ENCODE peak calls at places on chromosomes 11 and 22, in nine cellular contexts. U is foreskin keratinocyte; G is SJSA1; D is CD8-positive, alpha-beta T cell; C is neuronal stem cell; Z is GM23248; E is mucosa of descending colon; X is thoracic aorta; P is kidney. A is an unnamed sample.

GRCh38 chr11:12285106-12285505 is 92.3 kb upstream of the PARVA start:
- DNase-seq in U (no peak), G (peak; percentile 93), D (no peak), C (no peak), Z (peak; percentile 91), E (no peak), X (no peak), P (no peak), A (no peak)

GRCh38 chr11:60064115-60064514 is 7.7 kb downstream of the MS4A3 start:
- DNase-seq in U (no peak), G (no peak), D (no peak), C (no peak), Z (no peak), E (no peak), X (no peak), P (no peak), A (no peak)

GRCh38 chr11:10990637-10991036 is 132.8 kb upstream of the ZBED5 start:
- DNase-seq in U (no peak), G (no peak), D (no peak), C (no peak), Z (peak; percentile 70), E (no peak), X (no peak), P (no peak), A (no peak)

GRCh38 chr22:29208879-29209623 is 3.4 kb downstream of the EMID1 start:
- DNase-seq in U (no peak), G (no peak), D (no peak), C (no peak), Z (no peak), E (no peak), X (no peak), P (no peak), A (no peak)

GRCh38 chr11:72443016-72443415 is 8.7 kb upstream of the CLPB start:
- DNase-seq in U (no peak), G (no peak), D (no peak), C (no peak), Z (peak; percentile 71), E (no peak), X (no peak), P (no peak), A (no peak)

GRCh38 chr11:130474637-130475400 is 26.4 kb downstream of the ADAMTS15 start:
- DNase-seq in U (no peak), G (no peak), D (no peak), C (no peak), Z (no peak), E (no peak), X (no peak), P (no peak), A (no peak)

GRCh38 chr11:132686827-132687370 is 845.4 kb downstream of the OPCML start:
- DNase-seq in U (no peak), G (no peak), D (no peak), C (no peak), Z (no peak), E (no peak), X (no peak), P (no peak), A (no peak)

GRCh38 chr11:75855191-75855590 is 40.2 kb downstream of the UVRAG start:
- DNase-seq in U (no peak), G (no peak), D (no peak), C (no peak), Z (no peak), E (no peak), X (no peak), P (no peak), A (no peak)

GRCh38 chr11:47412152-47412746 is 3.9 kb downstream of the SLC39A13 start:
- DNase-seq in U (no peak), G (no peak), D (peak; percentile 50), C (no peak), Z (peak; percentile 75), E (peak; percentile 76), X (no peak), P (peak; percentile 77), A (peak; percentile 75)

GRCh38 chr11:127074151-127074761 is 73.7 kb upstream of the KIRREL3 start:
- DNase-seq in U (no peak), G (peak; percentile 44), D (no peak), C (peak; percentile 9), Z (peak; percentile 84), E (peak; percentile 43), X (no peak), P (no peak), A (no peak)

GRCh38 chr11:133659542-133660201 is 127.4 kb upstream of the OPCML start:
- DNase-seq in U (no peak), G (no peak), D (no peak), C (no peak), Z (no peak), E (no peak), X (no peak), P (no peak), A (no peak)

GRCh38 chr22:37739611-37740049 is 42.8 kb downstream of the TRIOBP start:
- DNase-seq in U (no peak), G (no peak), D (no peak), C (no peak), Z (no peak), E (no peak), X (no peak), P (no peak), A (peak; percentile 84)

GRCh38 chr11:116716617-116717016 is 56.2 kb downstream of the BUD13 start:
- DNase-seq in U (no peak), G (no peak), D (no peak), C (no peak), Z (no peak), E (no peak), X (no peak), P (no peak), A (no peak)

GRCh38 chr22:45742866-45743450 is 71.3 kb downstream of the ATXN10 start:
- DNase-seq in U (no peak), G (no peak), D (no peak), C (no peak), Z (peak; percentile 63), E (no peak), X (no peak), P (no peak), A (peak; percentile 78)

GRCh38 chr11:119352857-119353260 is 6.4 kb upstream of the MFRP start:
- DNase-seq in U (no peak), G (no peak), D (no peak), C (no peak), Z (no peak), E (peak; percentile 35), X (no peak), P (peak; percentile 69), A (no peak)

GRCh38 chr22:42613869-42614268 is 814 bp downstream of the POLDIP3 start:
- DNase-seq in U (no peak), G (no peak), D (peak; percentile 40), C (no peak), Z (peak; percentile 72), E (no peak), X (no peak), P (peak; percentile 72), A (no peak)

GRCh38 chr11:31802609-31802989 is 8.5 kb downstream of the PAX6 start:
- DNase-seq in U (no peak), G (no peak), D (no peak), C (no peak), Z (no peak), E (no peak), X (no peak), P (no peak), A (no peak)

GRCh38 chr22:45828836-45829235 is 148.1 kb downstream of the WNT7B start:
- DNase-seq in U (no peak), G (no peak), D (no peak), C (no peak), Z (peak; percentile 51), E (no peak), X (no peak), P (no peak), A (no peak)

GRCh38 chr11:19474954-19475811 is 234.4 kb upstream of the E2F8 start:
- DNase-seq in U (no peak), G (no peak), D (no peak), C (peak; percentile 38), Z (no peak), E (no peak), X (no peak), P (no peak), A (no peak)

DNA sequence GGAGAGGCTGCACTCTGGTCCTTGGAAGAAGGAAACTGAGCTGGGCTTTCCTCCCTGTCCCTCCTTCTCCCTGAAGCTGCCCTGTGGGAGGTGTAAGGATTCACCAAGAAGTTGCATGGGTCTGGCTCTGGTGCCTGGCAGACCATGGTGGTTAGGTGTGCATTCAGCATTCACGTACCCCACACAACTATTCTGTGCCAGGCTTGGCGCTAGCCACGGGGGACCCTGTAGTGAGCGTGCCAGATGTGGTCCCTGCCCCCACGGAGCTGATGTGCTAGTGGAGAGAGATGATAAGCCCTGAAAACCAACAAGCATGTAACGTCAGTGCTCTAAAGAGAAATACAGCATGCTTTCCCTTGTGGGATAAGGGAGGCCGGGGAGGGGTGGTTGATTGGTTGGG is 48.8 kb downstream of the CD82 start:
- DNase-seq in U (no peak), G (no peak), D (no peak), C (no peak), Z (no peak), E (peak; percentile 1), X (no peak), P (peak; percentile 65), A (peak; percentile 32)
- H3K4me1 ChIP-seq in U (no peaks in the 10 kb centered on the region), G (no peaks in the 10 kb centered on the region), D (peaks cover 58% of the 10 kb centered on the region), C (no peaks in the 10 kb centered on the region), Z (no peaks in the 10 kb centered on the region), E (no peaks in the 10 kb centered on the region), X (peaks cover 17% of the 10 kb centered on the region), P (no peaks in the 10 kb centered on the region), A (peaks cover 32% of the 10 kb centered on the region)

DNA sequence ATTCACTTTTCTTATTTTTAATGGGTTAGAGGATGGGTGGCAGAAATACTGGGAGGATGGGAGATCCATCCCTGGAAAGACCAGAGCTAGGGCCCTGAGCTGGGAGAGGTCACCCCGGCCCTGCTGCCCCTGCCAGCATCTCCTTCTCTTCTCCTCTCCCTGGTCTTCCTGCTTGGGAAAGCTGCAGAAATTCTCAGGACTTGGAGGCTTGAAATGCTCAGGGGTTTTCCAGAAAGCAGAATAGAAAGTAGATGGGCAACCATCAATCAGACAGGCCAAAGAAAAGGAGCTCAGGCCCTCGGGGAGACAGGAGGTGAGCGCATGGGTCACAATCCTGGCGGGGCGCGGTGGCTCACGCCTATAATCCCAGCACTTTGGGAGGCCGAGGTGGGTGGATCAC is 1.5 kb downstream of the APOBEC3H start:
- DNase-seq in U (no peak), G (no peak), D (no peak), C (no peak), Z (no peak), E (no peak), X (no peak), P (no peak), A (no peak)
- H3K4me1 ChIP-seq in U (peaks cover 12% of the 10 kb centered on the region), G (peaks cover 6% of the 10 kb centered on the region), D (peaks cover 60% of the 10 kb centered on the region), C (peaks cover 16% of the 10 kb centered on the region), Z (no peaks in the 10 kb centered on the region), E (no peaks in the 10 kb centered on the region), X (no peaks in the 10 kb centered on the region), P (peaks cover 4% of the 10 kb centered on the region), A (peaks cover 19% of the 10 kb centered on the region)

GRCh38 chr22:30825711-30826505 is 131.2 kb downstream of the OSBP2 start:
- DNase-seq in U (no peak), G (no peak), D (no peak), C (no peak), Z (no peak), E (no peak), X (no peak), P (peak; percentile 49), A (no peak)
- H3K4me1 ChIP-seq in U (peaks cover 9% of the 10 kb centered on the region), G (peaks cover 25% of the 10 kb centered on the region), D (peaks cover 5% of the 10 kb centered on the region), C (peaks cover 4% of the 10 kb centered on the region), Z (peaks cover 13% of the 10 kb centered on the region), E (peaks cover 9% of the 10 kb centered on the region), X (peaks cover 4% of the 10 kb centered on the region), P (peaks cover 9% of the 10 kb centered on the region), A (peaks cover 11% of the 10 kb centered on the region)

DNA sequence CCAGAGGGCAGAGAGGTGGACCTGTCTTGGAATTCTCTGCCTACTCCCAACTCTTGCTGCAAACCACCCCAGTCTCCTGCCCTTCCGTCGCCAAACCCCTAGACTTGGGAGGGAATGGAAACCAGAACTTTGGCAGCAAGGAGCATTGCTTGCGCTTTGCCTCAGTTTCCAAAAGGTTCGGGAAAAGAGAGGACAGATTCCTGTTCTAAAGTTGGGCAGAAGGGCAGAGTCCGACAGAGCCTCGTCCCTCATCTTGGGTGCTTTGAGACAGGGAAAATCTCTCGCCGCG is 396 bp upstream of the ROBO3 start:
- DNase-seq in U (no peak), G (no peak), D (no peak), C (no peak), Z (no peak), E (no peak), X (no peak), P (peak; percentile 33), A (no peak)
- H3K4me1 ChIP-seq in U (no peaks in the 10 kb centered on the region), G (peaks cover 4% of the 10 kb centered on the region), D (peaks cover 47% of the 10 kb centered on the region), C (peaks cover 10% of the 10 kb centered on the region), Z (peaks cover 10% of the 10 kb centered on the region), E (peaks cover 17% of the 10 kb centered on the region), X (peaks cover 27% of the 10 kb centered on the region), P (peaks cover 12% of the 10 kb centered on the region), A (peaks cover 59% of the 10 kb centered on the region)

A was measured in lower lobe of right lung.